ENCODE peak calls at places on chromosomes 1 and 21, in six cellular contexts. One of them, this sample, is unnamed.

GRCh38 chr1:230067871-230068814 is 1.1 kb downstream of the GALNT2 start:
- DNase-seq in uterus: no peak
- DNase-seq in CD8-positive, alpha-beta T cell: peak
- DNase-seq in SK-N-MC: no peak
- DNase-seq in breast epithelium: no peak
- DNase-seq in PC-3: peak
- DNase-seq in this sample: no peak

GRCh38 chr1:72439036-72439435 is 156.7 kb upstream of the NEGR1 start:
- DNase-seq in uterus: no peak
- DNase-seq in breast epithelium: no peak
- DNase-seq in SK-N-MC: no peak
- DNase-seq in CD8-positive, alpha-beta T cell: no peak
- DNase-seq in PC-3: peak
- DNase-seq in this sample: no peak

GRCh38 chr1:26336477-26337205 is 17.3 kb downstream of the CRYBG2 start:
- DNase-seq in uterus: peak
- DNase-seq in CD8-positive, alpha-beta T cell: peak
- DNase-seq in breast epithelium: peak
- DNase-seq in SK-N-MC: no peak
- DNase-seq in PC-3: peak
- DNase-seq in this sample: no peak

GRCh38 chr1:107141491-107142369 is 891 bp downstream of the NTNG1 start:
- DNase-seq in SK-N-MC: peak
- DNase-seq in uterus: no peak
- DNase-seq in PC-3: peak
- DNase-seq in breast epithelium: no peak
- DNase-seq in CD8-positive, alpha-beta T cell: no peak
- DNase-seq in this sample: no peak

GRCh38 chr1:45800899-45801298 is 2.5 kb upstream of the MAST2 start:
- DNase-seq in breast epithelium: no peak
- DNase-seq in SK-N-MC: no peak
- DNase-seq in uterus: no peak
- DNase-seq in PC-3: no peak
- DNase-seq in CD8-positive, alpha-beta T cell: no peak
- DNase-seq in this sample: no peak

GRCh38 chr1:63277195-63278192 is 44.9 kb upstream of the FOXD3 start:
- DNase-seq in breast epithelium: no peak
- DNase-seq in uterus: no peak
- DNase-seq in CD8-positive, alpha-beta T cell: no peak
- DNase-seq in SK-N-MC: no peak
- DNase-seq in PC-3: no peak
- DNase-seq in this sample: no peak

GRCh38 chr1:206725053-206725963 is 40.6 kb downstream of the MAPKAPK2 start:
- DNase-seq in breast epithelium: no peak
- DNase-seq in PC-3: peak
- DNase-seq in uterus: no peak
- DNase-seq in CD8-positive, alpha-beta T cell: peak
- DNase-seq in SK-N-MC: no peak
- DNase-seq in this sample: no peak

GRCh38 chr1:50422946-50423669 is at the start of gene DMRTA2:
- DNase-seq in uterus: no peak
- DNase-seq in PC-3: no peak
- DNase-seq in SK-N-MC: no peak
- DNase-seq in breast epithelium: no peak
- DNase-seq in CD8-positive, alpha-beta T cell: no peak
- DNase-seq in this sample: no peak

GRCh38 chr1:172906778-172907592 is 143.8 kb downstream of the TNFSF18 start:
- DNase-seq in PC-3: peak
- DNase-seq in breast epithelium: no peak
- DNase-seq in uterus: no peak
- DNase-seq in SK-N-MC: no peak
- DNase-seq in CD8-positive, alpha-beta T cell: no peak
- DNase-seq in this sample: no peak

GRCh38 chr1:107950434-107950833 is 14.5 kb downstream of the VAV3 start:
- DNase-seq in breast epithelium: no peak
- DNase-seq in CD8-positive, alpha-beta T cell: no peak
- DNase-seq in uterus: no peak
- DNase-seq in PC-3: no peak
- DNase-seq in SK-N-MC: no peak
- DNase-seq in this sample: no peak

GRCh38 chr1:24491577-24492360 is 10.9 kb upstream of the RCAN3 start:
- DNase-seq in breast epithelium: no peak
- DNase-seq in PC-3: no peak
- DNase-seq in CD8-positive, alpha-beta T cell: no peak
- DNase-seq in uterus: no peak
- DNase-seq in SK-N-MC: no peak
- DNase-seq in this sample: no peak

GRCh38 chr1:169163059-169163458 is 56.6 kb downstream of the ATP1B1 start:
- DNase-seq in PC-3: peak
- DNase-seq in CD8-positive, alpha-beta T cell: no peak
- DNase-seq in uterus: no peak
- DNase-seq in SK-N-MC: no peak
- DNase-seq in breast epithelium: no peak
- DNase-seq in this sample: peak

GRCh38 chr1:39988618-39989343 is 33.8 kb downstream of the MFSD2A start:
- DNase-seq in breast epithelium: peak
- DNase-seq in PC-3: peak
- DNase-seq in SK-N-MC: no peak
- DNase-seq in uterus: no peak
- DNase-seq in CD8-positive, alpha-beta T cell: no peak
- DNase-seq in this sample: no peak

GRCh38 chr1:152112101-152112884 is 3.0 kb downstream of the TCHH start:
- DNase-seq in SK-N-MC: no peak
- DNase-seq in CD8-positive, alpha-beta T cell: no peak
- DNase-seq in PC-3: peak
- DNase-seq in uterus: no peak
- DNase-seq in breast epithelium: no peak
- DNase-seq in this sample: no peak

GRCh38 chr1:207251066-207251465 is 70.4 kb upstream of the CD55 start:
- DNase-seq in PC-3: no peak
- DNase-seq in SK-N-MC: no peak
- DNase-seq in uterus: no peak
- DNase-seq in CD8-positive, alpha-beta T cell: no peak
- DNase-seq in breast epithelium: no peak
- DNase-seq in this sample: no peak

GRCh38 chr1:163173121-163173520 is 29.6 kb downstream of the RGS5 start:
- DNase-seq in PC-3: no peak
- DNase-seq in breast epithelium: no peak
- DNase-seq in CD8-positive, alpha-beta T cell: no peak
- DNase-seq in SK-N-MC: no peak
- DNase-seq in uterus: no peak
- DNase-seq in this sample: no peak

GRCh38 chr1:240152611-240153297 is 61.1 kb downstream of the FMN2 start:
- DNase-seq in CD8-positive, alpha-beta T cell: no peak
- DNase-seq in breast epithelium: no peak
- DNase-seq in PC-3: peak
- DNase-seq in uterus: no peak
- DNase-seq in SK-N-MC: no peak
- DNase-seq in this sample: no peak

GRCh38 chr1:29513357-29513756 is 277.0 kb downstream of the PTPRU start:
- DNase-seq in breast epithelium: no peak
- DNase-seq in PC-3: peak
- DNase-seq in uterus: no peak
- DNase-seq in SK-N-MC: no peak
- DNase-seq in CD8-positive, alpha-beta T cell: no peak
- DNase-seq in this sample: peak

GRCh38 chr1:17335821-17336718 is 28.1 kb downstream of the PADI4 start:
- DNase-seq in SK-N-MC: peak
- DNase-seq in uterus: no peak
- DNase-seq in CD8-positive, alpha-beta T cell: peak
- DNase-seq in PC-3: peak
- DNase-seq in breast epithelium: peak
- DNase-seq in this sample: peak

GRCh38 chr1:3368711-3369436 is 85.6 kb upstream of the ARHGEF16 start:
- DNase-seq in breast epithelium: no peak
- DNase-seq in uterus: no peak
- DNase-seq in PC-3: peak
- DNase-seq in CD8-positive, alpha-beta T cell: no peak
- DNase-seq in SK-N-MC: no peak
- DNase-seq in this sample: peak
- H3K27ac ChIP-seq in breast epithelium: peak
- H3K27ac ChIP-seq in uterus: peak
- H3K27ac ChIP-seq in PC-3: no peak
- H3K27ac ChIP-seq in CD8-positive, alpha-beta T cell: no peak
- H3K27ac ChIP-seq in SK-N-MC: no peak
- H3K27ac ChIP-seq in this sample: peak

GRCh38 chr1:167638064-167638463 is 8.0 kb downstream of the RCSD1 start:
- DNase-seq in PC-3: no peak
- DNase-seq in uterus: no peak
- DNase-seq in CD8-positive, alpha-beta T cell: no peak
- DNase-seq in breast epithelium: no peak
- DNase-seq in SK-N-MC: no peak
- DNase-seq in this sample: no peak

GRCh38 chr1:167635941-167636340 is 5.9 kb downstream of the RCSD1 start:
- DNase-seq in SK-N-MC: no peak
- DNase-seq in CD8-positive, alpha-beta T cell: no peak
- DNase-seq in PC-3: no peak
- DNase-seq in uterus: no peak
- DNase-seq in breast epithelium: no peak
- DNase-seq in this sample: no peak

GRCh38 chr1:167634435-167634834 is 4.4 kb downstream of the RCSD1 start:
- DNase-seq in breast epithelium: no peak
- DNase-seq in uterus: no peak
- DNase-seq in PC-3: peak
- DNase-seq in SK-N-MC: peak
- DNase-seq in CD8-positive, alpha-beta T cell: no peak
- DNase-seq in this sample: no peak

GRCh38 chr1:167633258-167633944 is 3.4 kb downstream of the RCSD1 start:
- DNase-seq in breast epithelium: no peak
- DNase-seq in CD8-positive, alpha-beta T cell: no peak
- DNase-seq in uterus: no peak
- DNase-seq in PC-3: no peak
- DNase-seq in SK-N-MC: no peak
- DNase-seq in this sample: no peak

DNA sequence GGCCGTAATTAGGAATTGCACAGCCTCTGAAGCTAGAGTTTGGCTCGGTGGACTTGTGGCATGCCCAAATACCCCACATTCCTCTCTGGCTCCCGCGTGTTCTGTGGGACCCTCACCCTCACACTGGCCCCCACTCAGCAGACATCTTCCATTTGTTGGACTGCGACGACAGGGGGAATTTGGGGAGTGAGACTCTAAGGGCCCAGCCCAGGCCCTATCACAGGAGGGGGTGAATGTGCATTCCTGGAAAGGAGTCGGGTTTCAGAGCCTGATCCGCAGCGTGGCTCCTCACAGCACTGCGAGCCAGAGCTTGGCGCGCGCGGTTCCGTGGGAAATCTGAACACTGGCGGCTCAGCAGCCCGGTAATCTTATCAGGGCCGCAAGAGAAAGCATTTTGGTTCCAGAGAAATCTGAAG is 5.2 kb downstream of the RCSD1 start:
- DNase-seq in uterus: no peak
- DNase-seq in breast epithelium: no peak
- DNase-seq in CD8-positive, alpha-beta T cell: no peak
- DNase-seq in SK-N-MC: no peak
- DNase-seq in PC-3: no peak
- DNase-seq in this sample: no peak
- H3K27ac ChIP-seq in uterus: no peak
- H3K27ac ChIP-seq in breast epithelium: no peak
- H3K27ac ChIP-seq in CD8-positive, alpha-beta T cell: no peak
- H3K27ac ChIP-seq in SK-N-MC: no peak
- H3K27ac ChIP-seq in PC-3: no peak
- H3K27ac ChIP-seq in this sample: no peak

GRCh38 chr21:38852708-38853107 is 47.0 kb downstream of the ETS2 start:
- DNase-seq in SK-N-MC: no peak
- DNase-seq in PC-3: no peak
- DNase-seq in uterus: no peak
- DNase-seq in CD8-positive, alpha-beta T cell: no peak
- DNase-seq in breast epithelium: no peak
- DNase-seq in this sample: no peak
- H3K27ac ChIP-seq in SK-N-MC: no peak
- H3K27ac ChIP-seq in PC-3: peak
- H3K27ac ChIP-seq in uterus: no peak
- H3K27ac ChIP-seq in CD8-positive, alpha-beta T cell: no peak
- H3K27ac ChIP-seq in breast epithelium: no peak
- H3K27ac ChIP-seq in this sample: no peak

DNA sequence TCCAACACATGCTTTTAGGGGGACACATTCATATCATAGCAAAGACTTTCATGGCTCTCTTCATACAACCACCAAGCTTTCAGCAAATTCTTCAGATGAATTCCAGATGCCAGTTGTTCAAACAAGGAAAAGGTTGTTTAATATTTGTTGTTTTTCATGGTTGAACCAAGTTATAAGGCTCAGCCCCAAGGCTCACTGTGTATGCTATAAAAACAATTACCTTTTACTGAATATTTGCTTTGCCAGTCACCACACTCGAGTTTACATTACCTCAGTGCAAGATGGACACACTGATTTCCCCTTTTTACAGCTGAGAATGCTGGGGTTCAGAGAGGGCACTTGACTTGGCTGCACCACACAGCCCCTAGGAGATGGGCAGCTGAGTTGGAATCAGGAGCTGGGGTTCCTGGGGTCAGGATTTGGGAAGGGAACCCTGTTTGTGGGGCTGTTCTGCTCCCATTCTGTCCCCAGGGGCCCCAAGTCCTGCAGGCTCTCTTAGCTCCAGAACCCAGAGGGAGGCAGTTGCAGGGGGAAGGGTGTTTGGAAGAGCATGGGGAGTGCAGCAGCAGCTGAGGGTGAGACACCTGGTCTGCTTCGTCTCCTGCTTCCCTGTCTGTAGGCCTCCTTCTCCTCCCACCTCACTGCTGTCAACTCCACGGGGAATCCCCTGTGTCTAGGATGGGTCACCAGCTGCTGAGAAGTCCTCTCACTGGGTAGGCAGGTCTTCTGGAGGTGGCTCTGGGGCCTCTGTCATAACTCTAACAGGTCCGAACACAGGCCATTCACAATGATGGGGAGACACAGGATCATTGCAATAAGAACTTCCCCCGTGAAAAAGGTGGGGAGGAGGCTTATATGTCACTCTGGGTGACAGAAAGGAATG is 12.8 kb upstream of the TMPRSS2 start:
- DNase-seq in SK-N-MC: no peak
- DNase-seq in PC-3: no peak
- DNase-seq in breast epithelium: no peak
- DNase-seq in uterus: no peak
- DNase-seq in CD8-positive, alpha-beta T cell: no peak
- DNase-seq in this sample: no peak
- H3K27ac ChIP-seq in SK-N-MC: no peak
- H3K27ac ChIP-seq in PC-3: no peak
- H3K27ac ChIP-seq in breast epithelium: no peak
- H3K27ac ChIP-seq in uterus: no peak
- H3K27ac ChIP-seq in CD8-positive, alpha-beta T cell: no peak
- H3K27ac ChIP-seq in this sample: no peak

This sample was measured in caudate nucleus.